ENCODE peak calls at places on chromosomes 11 and 22, in four cellular contexts. Q is mucosa of descending colon, J is brain microvascular endothelial cell, V is colonic mucosa. T is an unnamed sample.

GRCh38 chr11:119363874-119364590 is 17.5 kb downstream of the USP2 start:
- DNase-seq in J (no peak), V (peak; percentile 70), Q (peak; percentile 69), T (no peak)

GRCh38 chr11:59560702-59561469 is 49.5 kb downstream of the OR4D9 start:
- DNase-seq in Q (peak; percentile 91), J (peak; percentile 83), V (peak; percentile 89), T (no peak)

GRCh38 chr11:57938351-57938750 is 85.3 kb upstream of the OR9Q1 start:
- DNase-seq in Q (no peak), V (no peak), J (no peak), T (no peak)

GRCh38 chr11:117220568-117220967 is 11.3 kb downstream of the PCSK7 start:
- DNase-seq in J (no peak), Q (peak; percentile 42), V (no peak), T (no peak)

GRCh38 chr11:14336507-14337503 is 22.2 kb downstream of the RRAS2 start:
- DNase-seq in Q (no peak), J (peak; percentile 98), V (no peak), T (no peak)

GRCh38 chr11:19730373-19730772 is 17.7 kb downstream of the NAV2 start:
- DNase-seq in Q (no peak), V (no peak), J (no peak), T (no peak)

GRCh38 chr11:32343325-32344008 is 91.9 kb downstream of the WT1 start:
- DNase-seq in Q (no peak), V (no peak), J (no peak), T (no peak)

GRCh38 chr11:74696932-74697687 is 34.1 kb downstream of the CHRDL2 start:
- DNase-seq in Q (peak; percentile 36), J (peak; percentile 84), V (peak; percentile 41), T (no peak)

GRCh38 chr11:68840661-68841653 is 759 bp downstream of the CPT1A start:
- DNase-seq in V (peak; percentile 83), Q (peak; percentile 72), J (no peak), T (no peak)

GRCh38 chr11:426851-427250 is 12.1 kb upstream of the SIGIRR start:
- DNase-seq in V (no peak), J (no peak), Q (no peak), T (no peak)

GRCh38 chr11:3613998-3614741 is 27.6 kb downstream of the ART5 start:
- DNase-seq in Q (no peak), V (no peak), J (no peak), T (no peak)

GRCh38 chr11:125224391-125225015 is 60.0 kb downstream of the PKNOX2 start:
- DNase-seq in J (peak; percentile 51), V (peak; percentile 23), Q (peak; percentile 18), T (no peak)

GRCh38 chr11:47407746-47408590 is at the start of gene SLC39A13:
- DNase-seq in J (peak; percentile 94), V (peak; percentile 93), Q (peak; percentile 91), T (peak; percentile 70)

GRCh38 chr22:36211237-36211881 is 9.8 kb upstream of the APOL4 start:
- DNase-seq in J (peak; percentile 53), V (no peak), Q (peak; percentile 33), T (no peak)
- H3K4me3 ChIP-seq in J (no peak overlapping the region), V (no peak overlapping the region), Q (no peak overlapping the region), T (no peak overlapping the region)

DNA sequence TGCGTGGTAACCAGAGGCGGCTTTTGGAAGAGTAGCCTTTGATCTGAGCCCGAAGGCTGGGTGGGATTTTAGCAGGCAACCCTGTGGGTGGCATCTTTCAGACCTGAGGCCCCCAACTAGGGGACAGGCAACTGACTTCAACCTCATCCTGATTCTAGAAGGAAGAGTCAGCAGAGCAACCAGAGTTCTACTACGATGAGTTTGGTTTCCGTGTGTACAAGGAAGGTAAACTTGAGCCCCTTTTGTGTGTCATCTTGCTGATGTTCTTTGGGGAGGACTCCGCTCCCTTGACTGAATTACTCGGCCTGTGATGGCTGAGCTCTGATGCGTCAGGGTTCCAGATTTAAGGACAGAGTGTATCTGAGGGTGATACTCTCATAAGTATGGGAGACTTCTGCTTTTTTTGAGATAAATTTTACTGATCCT is 31.6 kb downstream of the SGSM3 start:
- DNase-seq in Q (no peak), V (no peak), J (no peak), T (no peak)
- H3K4me3 ChIP-seq in Q (no peak overlapping the region), V (no peak overlapping the region), J (no peak overlapping the region), T (no peak overlapping the region)

GRCh38 chr11:46296520-46297448 is 19.3 kb downstream of the CREB3L1 start:
- DNase-seq in V (no peak), J (peak; percentile 98), Q (no peak), T (peak; percentile 90)
- H3K4me3 ChIP-seq in V (no peak overlapping the region), J (no peak overlapping the region), Q (no peak overlapping the region), T (no peak overlapping the region)

GRCh38 chr22:18971321-18971751 is 35.2 kb upstream of the PRODH start:
- DNase-seq in Q (no peak), J (no peak), V (no peak), T (no peak)
- H3K4me3 ChIP-seq in Q (no peak overlapping the region), J (no peak overlapping the region), V (no peak overlapping the region), T (no peak overlapping the region)

GRCh38 chr11:94452988-94453387 is 40.7 kb downstream of the MRE11 start:
- DNase-seq in J (no peak), Q (no peak), V (no peak), T (no peak)
- H3K4me3 ChIP-seq in J (no peak overlapping the region), Q (no peak overlapping the region), V (no peak overlapping the region), T (no peak overlapping the region)

DNA sequence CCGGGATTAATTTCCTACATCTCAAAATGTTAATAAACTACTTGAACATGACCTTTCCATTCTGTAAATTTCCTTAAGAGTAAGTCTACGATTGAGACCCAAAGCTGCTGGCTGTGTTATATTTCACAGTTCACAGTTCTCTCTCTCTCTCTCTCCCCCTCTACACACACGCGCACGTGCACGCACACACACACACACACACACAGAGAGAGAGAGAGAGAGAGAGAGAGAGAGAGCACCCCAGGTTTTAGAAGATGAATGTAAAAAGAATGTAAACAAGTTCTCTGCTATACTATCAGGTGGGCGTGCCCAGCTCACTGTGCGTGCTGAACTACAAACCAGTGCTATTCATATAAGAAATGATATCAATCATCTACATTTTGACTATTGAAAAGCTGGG is 3.3 kb downstream of the BDNF start:
- DNase-seq in Q (no peak), J (no peak), V (no peak), T (no peak)
- H3K4me3 ChIP-seq in Q (no peak overlapping the region), J (peak overlapping the region; percentile 21), V (no peak overlapping the region), T (no peak overlapping the region)

DNA sequence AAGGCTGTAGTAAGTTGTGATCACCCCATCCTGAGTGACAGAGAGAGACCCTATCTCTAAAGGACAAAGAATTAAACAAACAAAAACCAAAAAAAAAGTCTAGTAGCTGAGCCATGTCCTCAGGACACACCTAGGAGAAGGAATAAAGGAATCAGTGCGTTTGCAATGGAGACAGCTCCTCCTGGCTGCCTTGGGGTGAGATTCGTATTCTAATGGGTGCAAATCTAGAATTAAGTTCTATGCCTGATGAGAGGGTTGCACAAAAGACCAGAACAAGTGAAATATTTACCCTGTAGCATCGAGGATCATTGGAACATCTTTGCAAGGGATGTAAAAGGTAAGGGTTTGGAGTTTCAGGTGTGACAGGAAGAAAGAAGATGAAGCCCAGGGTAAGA is 70.3 kb upstream of the BMAL1 start:
- DNase-seq in J (no peak), V (no peak), Q (no peak), T (no peak)
- H3K4me3 ChIP-seq in J (no peak overlapping the region), V (peak overlapping the region; percentile 22), Q (no peak overlapping the region), T (no peak overlapping the region)

T was measured in iPS DF 6.9.